ENCODE peak calls at places on chromosomes 12 and 14, in nine cellular contexts. X, B, O, J, W, Y, U, E and V are unnamed samples.

GRCh38 chr12:18819471-18819870 is 81.6 kb downstream of the CAPZA3 start:
- DNase-seq in X (no peak), B (no peak), O (no peak), J (no peak), W (no peak), Y (no peak), U (no peak), E (no peak), V (no peak)

GRCh38 chr12:115998119-115998633 is 279.3 kb downstream of the MED13L start:
- DNase-seq in X (no peak), B (peak), O (peak), J (peak), W (peak), Y (no peak), U (no peak), E (peak), V (peak)

GRCh38 chr14:44112774-44113460 is 394.2 kb downstream of the FSCB start:
- DNase-seq in X (no peak), B (no peak), O (no peak), J (no peak), W (no peak), Y (no peak), U (no peak), E (no peak), V (no peak)

GRCh38 chr14:104510794-104511611 is 68.6 kb upstream of the C14orf180 start:
- DNase-seq in X (no peak), B (no peak), O (peak), J (no peak), W (no peak), Y (peak), U (no peak), E (no peak), V (no peak)

GRCh38 chr14:99257122-99257672 is 14.8 kb downstream of the BCL11B start:
- DNase-seq in X (peak), B (no peak), O (no peak), J (no peak), W (no peak), Y (no peak), U (no peak), E (no peak), V (no peak)

GRCh38 chr12:131621701-131622421 is 89.0 kb upstream of the SFSWAP start:
- DNase-seq in X (no peak), B (no peak), O (peak), J (no peak), W (no peak), Y (no peak), U (no peak), E (no peak), V (no peak)

GRCh38 chr12:50220357-50221061 is 53.3 kb upstream of the CERS5 start:
- DNase-seq in X (no peak), B (no peak), O (peak), J (no peak), W (peak), Y (no peak), U (no peak), E (peak), V (no peak)

GRCh38 chr14:91904483-91904882 is 37.1 kb upstream of the TC2N start:
- DNase-seq in X (no peak), B (no peak), O (no peak), J (no peak), W (no peak), Y (no peak), U (no peak), E (no peak), V (no peak)

GRCh38 chr12:3554547-3555115 is 63.6 kb downstream of the PRMT8 start:
- DNase-seq in X (no peak), B (no peak), O (no peak), J (no peak), W (no peak), Y (no peak), U (no peak), E (no peak), V (no peak)

GRCh38 chr14:92513966-92514843 is 624 bp downstream of the RIN3 start:
- DNase-seq in X (peak), B (no peak), O (no peak), J (no peak), W (peak), Y (no peak), U (no peak), E (peak), V (no peak)

GRCh38 chr12:122963928-122964240 is 2.4 kb downstream of the ABCB9 start:
- DNase-seq in X (no peak), B (no peak), O (no peak), J (peak), W (peak), Y (no peak), U (no peak), E (no peak), V (no peak)

GRCh38 chr12:27922591-27923139 is 49.9 kb downstream of the PTHLH start:
- DNase-seq in X (no peak), B (no peak), O (no peak), J (no peak), W (peak), Y (no peak), U (no peak), E (peak), V (no peak)